ENCODE peak calls at places on chromosomes 5 and 9, in five cellular contexts. Q is heart right ventricle, K is fibroblast of the aortic adventitia, D is Calu3, X is cardiac fibroblast. A is an unnamed sample.

GRCh38 chr9:117555964-117556629 is 141.2 kb upstream of the ASTN2 start:
- DNase-seq in Q (peak; percentile 17), D (peak; percentile 45), X (peak; percentile 50), K (peak; percentile 1), A (peak; percentile 1)

GRCh38 chr5:77181173-77181572 is 29.3 kb upstream of the PDE8B start:
- DNase-seq in Q (no peak), X (no peak), K (no peak), D (no peak), A (no peak)

GRCh38 chr5:155299342-155300006 is 285.9 kb downstream of the KIF4B start:
- DNase-seq in K (no peak), X (no peak), Q (peak; percentile 21), D (no peak), A (no peak)

GRCh38 chr9:83027153-83027867 is 35.6 kb downstream of the RASEF start:
- DNase-seq in K (peak; percentile 58), X (peak; percentile 88), D (no peak), Q (no peak), A (peak; percentile 86)

GRCh38 chr5:116265506-116265905 is 180.7 kb downstream of the COMMD10 start:
- DNase-seq in D (no peak), Q (no peak), X (no peak), K (no peak), A (no peak)

GRCh38 chr5:95543017-95543705 is 11.6 kb downstream of the SKIC3 start:
- DNase-seq in D (no peak), X (no peak), K (peak; percentile 33), Q (no peak), A (no peak)

GRCh38 chr9:76687861-76688374 is 76.3 kb upstream of the PCA3 start:
- DNase-seq in X (peak; percentile 95), K (peak; percentile 88), D (peak; percentile 13), Q (no peak), A (peak; percentile 94)

GRCh38 chr9:137630126-137630525 is 11.3 kb downstream of the EHMT1 start:
- DNase-seq in Q (no peak), X (peak; percentile 14), D (no peak), K (no peak), A (no peak)

GRCh38 chr9:70421020-70421271 is 6.5 kb upstream of the KLF9 start:
- DNase-seq in Q (no peak), D (no peak), X (no peak), K (no peak), A (no peak)

GRCh38 chr9:70220216-70220615 is 38.6 kb upstream of the SMC5 start:
- DNase-seq in K (no peak), Q (no peak), D (no peak), X (no peak), A (no peak)

GRCh38 chr5:424259-425110 is 18.5 kb upstream of the EXOC3 start:
- DNase-seq in Q (no peak), K (no peak), X (no peak), D (no peak), A (no peak)

GRCh38 chr5:89595065-89595464 is 712.1 kb upstream of the MEF2C start:
- DNase-seq in X (no peak), Q (no peak), K (no peak), D (no peak), A (peak; percentile 80)

GRCh38 chr5:173246135-173246495 is 11.1 kb upstream of the NKX2-5 start:
- DNase-seq in X (no peak), K (no peak), D (no peak), Q (no peak), A (no peak)

GRCh38 chr9:124758061-124758460 is 13.1 kb downstream of the NR6A1 start:
- DNase-seq in D (no peak), Q (no peak), K (no peak), X (no peak), A (no peak)

GRCh38 chr5:172410160-172410559 is 44.2 kb downstream of the SH3PXD2B start:
- DNase-seq in D (no peak), X (peak; percentile 79), Q (no peak), K (peak; percentile 75), A (peak; percentile 89)

GRCh38 chr5:157165261-157165660 is 803 bp downstream of the GARIN3 start:
- DNase-seq in X (no peak), K (no peak), Q (no peak), D (no peak), A (no peak)

GRCh38 chr5:38607396-38607795 is 51.0 kb upstream of the LIFR start:
- DNase-seq in K (peak; percentile 85), X (peak; percentile 96), Q (no peak), D (no peak), A (peak; percentile 94)

GRCh38 chr9:128987800-128988199 is 40.3 kb downstream of the NUP188 start:
- DNase-seq in D (no peak), Q (no peak), K (peak; percentile 73), X (peak; percentile 85), A (peak; percentile 89)

GRCh38 chr5:42057254-42057690 is 132.2 kb downstream of the FBXO4 start:
- DNase-seq in K (peak; percentile 51), D (peak; percentile 66), Q (peak; percentile 18), X (peak; percentile 56), A (peak; percentile 37)

GRCh38 chr5:83022334-83022733 is 54.9 kb downstream of the TMEM167A start:
- DNase-seq in K (no peak), D (no peak), X (no peak), Q (no peak), A (no peak)

GRCh38 chr5:108739376-108739775 is 8.3 kb upstream of the FER start:
- DNase-seq in D (no peak), K (no peak), X (no peak), Q (no peak), A (no peak)

GRCh38 chr5:127697894-127698600 is 5.1 kb upstream of the CCDC192 start:
- DNase-seq in X (peak; percentile 55), Q (no peak), D (peak; percentile 37), K (peak; percentile 59), A (peak; percentile 52)

GRCh38 chr5:117333011-117333410 is 758.4 kb upstream of the SEMA6A start:
- DNase-seq in Q (no peak), X (no peak), K (no peak), D (no peak), A (no peak)

GRCh38 chr5:26791021-26791420 is 247.4 kb downstream of the CDH9 start:
- DNase-seq in D (no peak), K (no peak), Q (no peak), X (no peak), A (no peak)

GRCh38 chr5:34892414-34892813 is 22.9 kb downstream of the RAD1 start:
- DNase-seq in Q (no peak), X (no peak), D (no peak), K (no peak), A (no peak)

GRCh38 chr9:68964765-68965164 is 49.1 kb downstream of the PRKACG start:
- DNase-seq in K (no peak), D (no peak), X (no peak), Q (no peak), A (no peak)

GRCh38 chr5:132370241-132370820 is 821 bp downstream of the SLC22A5 start:
- DNase-seq in D (no peak), X (no peak), K (no peak), Q (no peak), A (no peak)

GRCh38 chr5:66810747-66811355 is 214.7 kb downstream of the MAST4 start:
- DNase-seq in Q (no peak), K (no peak), X (no peak), D (no peak), A (no peak)

GRCh38 chr5:172187118-172188032 is 649 bp downstream of the STK10 start:
- DNase-seq in X (peak; percentile 80), K (peak; percentile 60), D (peak; percentile 60), Q (peak; percentile 65), A (peak; percentile 73)

GRCh38 chr5:78627766-78628165 is 20.8 kb downstream of the LHFPL2 start:
- DNase-seq in K (peak; percentile 43), X (peak; percentile 61), D (no peak), Q (no peak), A (peak; percentile 66)

GRCh38 chr9:133067813-133068212 is 6.0 kb downstream of the CEL start:
- DNase-seq in K (no peak), D (no peak), Q (no peak), X (no peak), A (no peak)

GRCh38 chr5:101590384-101590783 is 687.3 kb upstream of the ST8SIA4 start:
- DNase-seq in D (peak; percentile 4), X (no peak), Q (no peak), K (no peak), A (no peak)

GRCh38 chr9:7879551-7880245 is 80.1 kb upstream of the DMAC1 start:
- DNase-seq in X (no peak), D (no peak), Q (no peak), K (no peak), A (peak; percentile 2)

GRCh38 chr5:75049581-75050274 is 2.6 kb downstream of the GCNT4 start:
- DNase-seq in K (peak; percentile 65), D (peak; percentile 85), Q (no peak), X (peak; percentile 75), A (peak; percentile 42)

GRCh38 chr5:75048457-75048953 is 3.9 kb downstream of the GCNT4 start:
- DNase-seq in D (no peak), X (peak; percentile 23), K (no peak), Q (no peak), A (peak; percentile 39)

GRCh38 chr5:75051217-75051751 is 1.1 kb downstream of the GCNT4 start:
- DNase-seq in X (peak; percentile 3), D (peak; percentile 49), K (no peak), Q (no peak), A (no peak)

GRCh38 chr5:75052461-75053285 is at the start of gene GCNT4:
- DNase-seq in X (peak; percentile 55), D (peak; percentile 60), K (peak; percentile 34), Q (peak; percentile 48), A (peak; percentile 42)

DNA sequence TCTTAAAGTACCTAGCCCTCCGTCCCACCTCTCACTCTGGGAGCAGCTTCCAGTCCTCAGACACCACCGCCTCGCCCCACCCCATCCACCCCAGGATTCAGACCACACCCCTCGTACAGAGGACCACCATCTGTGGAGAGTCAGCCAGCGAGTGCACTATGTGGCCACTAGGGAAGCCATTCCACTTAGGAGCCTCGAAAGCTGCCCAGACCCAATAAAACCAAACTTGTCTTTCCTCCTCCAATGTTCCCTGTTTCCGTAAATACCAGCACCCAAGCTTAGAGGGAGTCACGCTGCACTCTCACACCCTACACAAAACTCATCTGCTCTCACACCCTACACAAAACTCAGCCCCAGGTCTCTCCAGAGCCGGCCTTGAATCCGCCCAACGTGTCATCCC is 1.9 kb downstream of the GCNT4 start:
- DNase-seq in X (peak; percentile 35), D (peak; percentile 26), Q (no peak), K (no peak), A (no peak)
- TF ChIP-seq CTCF in X (peak; percentile 43), D (no peak), Q (no peak), K (peak; percentile 22), A (peak; percentile 38)

GRCh38 chr9:118829334-118829733 is 539.9 kb downstream of the BRINP1 start:
- DNase-seq in Q (no peak), X (no peak), D (no peak), K (no peak), A (no peak)
- TF ChIP-seq CTCF in Q (peak; percentile 77), X (no peak), D (no peak), K (no peak), A (no peak)

DNA sequence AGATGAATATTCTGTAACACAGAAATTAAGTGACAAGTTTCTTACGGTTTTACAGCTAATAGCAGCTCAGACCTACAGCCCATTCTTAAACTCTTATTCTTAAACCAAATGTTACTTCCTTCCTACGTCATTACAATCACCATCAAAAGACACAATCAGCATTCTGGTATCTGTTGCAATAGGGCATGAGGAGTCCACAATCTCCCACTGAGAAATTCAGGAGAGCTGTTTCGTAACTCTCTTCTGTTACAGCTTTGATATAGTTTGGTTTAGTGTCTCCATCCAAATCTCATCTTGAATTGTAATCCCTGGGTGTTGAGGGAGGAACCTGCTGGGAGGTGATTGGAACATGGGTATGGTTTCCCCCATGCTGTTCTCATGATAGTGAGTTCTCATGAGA is 163.4 kb downstream of the GAS1 start:
- DNase-seq in K (peak; percentile 89), D (no peak), Q (no peak), X (peak; percentile 18), A (peak; percentile 56)
- TF ChIP-seq CTCF in K (no peak), D (no peak), Q (no peak), X (no peak), A (no peak)

GRCh38 chr9:17005085-17005484 is 129.8 kb upstream of the CNTLN start:
- DNase-seq in D (peak; percentile 38), X (peak; percentile 77), K (peak; percentile 84), Q (peak; percentile 25), A (peak; percentile 77)
- TF ChIP-seq CTCF in D (no peak), X (no peak), K (no peak), Q (no peak), A (no peak)